ENCODE peak calls at places on chromosomes 6 and 20, in six cellular contexts. L is K562, F is brain microvascular endothelial cell, J is pancreas, I is adrenal gland, K is right atrium auricular region. G is an unnamed sample.
A peak's percentile ranks its signal among the peaks of the same experiment; 100 is the strongest.

GRCh38 chr6:1504465-1504864 is 105.2 kb upstream of the FOXC1 start:
- DNase-seq in I (no peak), K (no peak), J (no peak), F (no peak), L (no peak), G (no peak)

GRCh38 chr6:42338573-42339218 is 113.0 kb downstream of the TRERF1 start:
- DNase-seq in F (peak; percentile 96), L (no peak), I (no peak), K (no peak), J (no peak), G (no peak)

GRCh38 chr6:39416728-39417127 is 94.2 kb upstream of the KCNK16 start:
- DNase-seq in K (no peak), I (no peak), F (peak; percentile 77), J (no peak), L (no peak), G (no peak)

GRCh38 chr6:138647006-138647405 is 126.6 kb upstream of the CCDC28A start:
- DNase-seq in J (no peak), I (no peak), L (no peak), F (peak; percentile 12), K (no peak), G (no peak)

GRCh38 chr6:45895569-45895968 is 120.1 kb downstream of the CLIC5 start:
- DNase-seq in I (no peak), K (no peak), F (no peak), L (no peak), J (no peak), G (no peak)

GRCh38 chr6:38065734-38066133 is 246.2 kb downstream of the ZFAND3 start:
- DNase-seq in F (no peak), J (no peak), L (no peak), I (no peak), K (no peak), G (no peak)

GRCh38 chr20:51036827-51037229 is 13.9 kb upstream of the KCNG1 start:
- DNase-seq in K (no peak), F (no peak), L (no peak), J (no peak), I (no peak), G (no peak)

GRCh38 chr6:53426544-53427270 is 78.0 kb upstream of the ELOVL5 start:
- DNase-seq in L (no peak), J (no peak), K (no peak), I (no peak), F (no peak), G (no peak)

GRCh38 chr6:44537306-44538049 is 150.0 kb downstream of the CDC5L start:
- DNase-seq in J (no peak), L (no peak), I (peak; percentile 2), F (no peak), K (no peak), G (peak; percentile 30)

GRCh38 chr20:45853484-45853883 is 3.7 kb downstream of the ACOT8 start:
- DNase-seq in K (no peak), L (no peak), J (no peak), F (no peak), I (no peak), G (no peak)

GRCh38 chr6:108945686-108946158 is 97.5 kb downstream of the ARMC2 start:
- DNase-seq in F (peak; percentile 35), I (peak; percentile 93), J (peak; percentile 52), L (no peak), K (peak; percentile 87), G (peak; percentile 91)

GRCh38 chr6:33578588-33579011 is 1.5 kb downstream of the BAK1 start:
- DNase-seq in J (no peak), F (no peak), L (peak; percentile 77), K (no peak), I (peak; percentile 54), G (no peak)

GRCh38 chr6:72865467-72865866 is 243.6 kb downstream of the KCNQ5 start:
- DNase-seq in L (no peak), K (no peak), I (no peak), F (peak; percentile 10), J (no peak), G (no peak)

GRCh38 chr20:25867776-25868649 is 171.4 kb upstream of the ZNF337 start:
- DNase-seq in K (peak; percentile 87), I (peak; percentile 90), F (peak; percentile 77), L (peak; percentile 18), J (peak; percentile 83), G (no peak)

GRCh38 chr20:21941941-21942805 is 236.7 kb downstream of the PAX1 start:
- DNase-seq in L (no peak), J (no peak), K (no peak), F (no peak), I (no peak), G (no peak)

GRCh38 chr20:62145688-62146018 is 2.1 kb downstream of the SS18L1 start:
- DNase-seq in I (no peak), K (no peak), F (no peak), J (no peak), L (no peak), G (no peak)

GRCh38 chr6:20705741-20706140 is 171.5 kb downstream of the CDKAL1 start:
- DNase-seq in K (no peak), L (no peak), I (no peak), F (no peak), J (no peak), G (no peak)

GRCh38 chr6:20703049-20703448 is 168.8 kb downstream of the CDKAL1 start:
- DNase-seq in F (no peak), L (no peak), J (no peak), I (no peak), K (no peak), G (no peak)

GRCh38 chr6:20706293-20707165 is 172.3 kb downstream of the CDKAL1 start:
- DNase-seq in I (no peak), J (no peak), K (no peak), L (no peak), F (no peak), G (no peak)

GRCh38 chr6:20702366-20702765 is 168.1 kb downstream of the CDKAL1 start:
- DNase-seq in L (no peak), J (no peak), K (no peak), F (no peak), I (no peak), G (no peak)

DNA sequence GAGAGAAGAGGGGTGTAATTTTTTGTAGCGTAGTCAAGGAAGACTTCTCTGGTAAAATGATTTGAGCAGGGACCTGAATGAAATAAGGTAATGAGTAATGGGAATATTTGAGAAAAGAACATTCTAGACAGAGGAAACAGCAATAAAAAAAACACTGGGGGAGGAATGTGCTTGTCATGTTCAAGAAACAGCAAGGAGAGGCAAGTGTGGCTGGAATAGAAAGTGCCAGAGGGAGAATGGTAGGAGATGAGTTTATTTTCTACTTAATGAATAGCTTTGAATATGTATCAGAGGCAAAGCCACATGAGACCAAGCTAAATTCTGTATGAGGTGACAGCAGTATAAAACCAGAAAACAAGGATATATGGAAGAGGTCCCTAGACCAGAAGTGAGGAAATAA is 170.1 kb downstream of the CDKAL1 start:
- DNase-seq in I (no peak), J (no peak), L (no peak), K (no peak), F (no peak), G (no peak)
- TF ChIP-seq CTCF in I (no peak), J (no peak), L (no peak), K (no peak), F (no peak), G (no peak)

GRCh38 chr6:7230956-7231713 is 81.9 kb downstream of the SSR1 start:
- DNase-seq in K (no peak), I (no peak), L (no peak), J (peak; percentile 11), F (no peak), G (no peak)

GRCh38 chr6:7229376-7230326 is 83.3 kb downstream of the SSR1 start:
- DNase-seq in I (no peak), J (no peak), L (peak; percentile 47), K (no peak), F (no peak), G (no peak)

GRCh38 chr6:7234547-7234946 is 78.5 kb downstream of the SSR1 start:
- DNase-seq in L (no peak), J (peak; percentile 10), K (no peak), I (no peak), F (no peak), G (no peak)

GRCh38 chr6:7230327-7230691 is 82.7 kb downstream of the SSR1 start:
- DNase-seq in J (no peak), I (no peak), F (no peak), K (no peak), L (no peak), G (no peak)

DNA sequence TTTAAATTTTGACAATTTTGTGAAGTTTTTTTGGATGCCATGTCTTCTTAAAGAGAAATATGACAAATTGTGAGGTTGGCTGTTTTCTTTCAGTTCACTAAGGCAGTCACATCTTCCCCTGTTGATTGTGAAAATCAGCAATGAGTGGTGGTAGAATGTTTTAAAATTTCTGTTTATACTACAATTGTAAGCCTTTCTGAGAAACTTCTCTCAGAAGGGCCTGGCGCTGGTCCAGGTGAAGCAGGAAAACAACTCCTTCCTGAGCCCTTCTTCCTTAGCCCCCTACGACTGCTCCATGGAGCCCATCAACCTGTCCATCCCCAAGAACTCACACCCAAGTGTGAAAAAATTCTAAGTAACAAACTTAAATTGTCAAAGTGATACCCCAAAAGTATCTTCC is 80.6 kb downstream of the SSR1 start:
- DNase-seq in L (no peak), I (no peak), F (no peak), K (no peak), J (no peak), G (no peak)
- H3K36me3 ChIP-seq in L (peaks cover 87% of the 10 kb centered on the region), I (peaks cover 76% of the 10 kb centered on the region), F (peaks cover 58% of the 10 kb centered on the region), K (peaks cover 64% of the 10 kb centered on the region), J (peaks cover 3% of the 10 kb centered on the region), G (peaks cover 49% of the 10 kb centered on the region)

GRCh38 chr6:56314683-56315523 is 67.5 kb upstream of the COL21A1 start:
- DNase-seq in F (peak; percentile 53), K (no peak), J (peak; percentile 45), I (peak; percentile 63), L (peak; percentile 21), G (no peak)
- H3K27ac ChIP-seq in F (no peak overlapping the region), K (no peak overlapping the region), J (no peak overlapping the region), I (no peak overlapping the region), L (no peak overlapping the region), G (no peak overlapping the region)

DNA sequence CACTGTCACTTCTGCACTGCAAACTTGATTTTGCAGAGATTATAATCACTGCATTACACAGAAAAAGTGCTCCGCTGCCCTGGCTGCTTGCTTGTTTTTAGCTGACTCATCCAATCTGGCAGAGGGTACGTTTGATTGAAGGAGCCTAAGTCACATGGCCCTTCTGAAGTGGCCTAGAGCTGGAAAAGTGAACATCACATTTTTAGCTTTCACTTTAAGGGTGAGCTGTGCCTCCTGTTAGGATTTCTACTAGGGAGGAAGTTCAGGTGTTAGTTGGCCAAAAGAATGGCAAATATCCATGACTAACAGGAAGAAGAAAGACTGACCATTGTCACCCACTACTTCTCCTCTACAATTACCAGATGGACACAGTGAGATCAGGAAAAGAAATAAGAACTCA is 889.1 kb upstream of the MAP3K7 start:
- DNase-seq in J (peak; percentile 7), I (peak; percentile 76), L (no peak), F (peak; percentile 75), K (no peak), G (no peak)
- TF ChIP-seq CTCF in J (no peak), I (no peak), L (no peak), F (no peak), K (no peak), G (no peak)

GRCh38 chr6:152151930-152152329 is 344.4 kb downstream of the ESR1 start:
- DNase-seq in F (no peak), I (peak; percentile 81), K (no peak), L (no peak), J (no peak), G (no peak)
- H3K36me3 ChIP-seq in F (peaks cover 50% of the 10 kb centered on the region), I (peaks cover 62% of the 10 kb centered on the region), K (peaks cover 95% of the 10 kb centered on the region), L (no peaks in the 10 kb centered on the region), J (peaks cover 4% of the 10 kb centered on the region), G (peaks cover 90% of the 10 kb centered on the region)

GRCh38 chr6:163711071-163711470 is 296.6 kb downstream of the QKI start:
- DNase-seq in F (no peak), I (no peak), K (no peak), L (no peak), J (no peak), G (peak; percentile 38)
- H3K27ac ChIP-seq in F (no peak overlapping the region), I (no peak overlapping the region), K (peak overlapping the region; percentile 78), L (no peak overlapping the region), J (no peak overlapping the region), G (no peak overlapping the region)

GRCh38 chr6:29917843-29918242 is 24.5 kb upstream of the HLA-A start:
- DNase-seq in F (no peak), L (no peak), I (no peak), J (no peak), K (no peak), G (no peak)
- TF ChIP-seq CTCF in F (no peak), L (no peak), I (no peak), J (no peak), K (no peak), G (no peak)